ENCODE peak calls at places on chromosomes 4 and X, in ten cellular contexts. One of them, this sample, is unnamed.

GRCh38 chr4:1323635-1324442 is 23.2 kb upstream of the UVSSA start:
- DNase-seq in HepG2: no peak
- DNase-seq in fibroblast of mammary gland: peak; percentile 100
- DNase-seq in right lobe of liver: no peak
- DNase-seq in gastrocnemius medialis: no peak
- DNase-seq in Caco-2: no peak
- DNase-seq in adrenal gland: no peak
- DNase-seq in WTC11: no peak
- DNase-seq in coronary artery: no peak
- DNase-seq in CD8-positive, alpha-beta T cell: no peak
- DNase-seq in this sample: no peak

GRCh38 chr4:125243835-125244397 is 70.8 kb upstream of the FAT4 start:
- DNase-seq in HepG2: no peak
- DNase-seq in fibroblast of mammary gland: no peak
- DNase-seq in right lobe of liver: no peak
- DNase-seq in gastrocnemius medialis: no peak
- DNase-seq in Caco-2: no peak
- DNase-seq in adrenal gland: no peak
- DNase-seq in WTC11: no peak
- DNase-seq in coronary artery: no peak
- DNase-seq in CD8-positive, alpha-beta T cell: no peak
- DNase-seq in this sample: no peak

GRCh38 chr4:52635130-52635529 is 24.0 kb downstream of the USP46 start:
- DNase-seq in HepG2: no peak
- DNase-seq in fibroblast of mammary gland: no peak
- DNase-seq in right lobe of liver: peak; percentile 67
- DNase-seq in gastrocnemius medialis: no peak
- DNase-seq in Caco-2: no peak
- DNase-seq in adrenal gland: no peak
- DNase-seq in WTC11: no peak
- DNase-seq in coronary artery: no peak
- DNase-seq in CD8-positive, alpha-beta T cell: no peak
- DNase-seq in this sample: no peak

GRCh38 chr4:122772311-122772710 is 39.8 kb downstream of the BBS12 start:
- DNase-seq in HepG2: no peak
- DNase-seq in fibroblast of mammary gland: peak; percentile 58
- DNase-seq in right lobe of liver: no peak
- DNase-seq in gastrocnemius medialis: no peak
- DNase-seq in Caco-2: no peak
- DNase-seq in adrenal gland: no peak
- DNase-seq in WTC11: no peak
- DNase-seq in coronary artery: no peak
- DNase-seq in CD8-positive, alpha-beta T cell: no peak
- DNase-seq in this sample: no peak

GRCh38 chrX:155179343-155179997 is 36.8 kb upstream of the VBP1 start:
- DNase-seq in HepG2: no peak
- DNase-seq in fibroblast of mammary gland: no peak
- DNase-seq in right lobe of liver: no peak
- DNase-seq in gastrocnemius medialis: no peak
- DNase-seq in Caco-2: no peak
- DNase-seq in adrenal gland: no peak
- DNase-seq in WTC11: no peak
- DNase-seq in coronary artery: no peak
- DNase-seq in CD8-positive, alpha-beta T cell: no peak
- DNase-seq in this sample: no peak

GRCh38 chrX:71941145-71941544 is 30.5 kb downstream of the NHSL2 start:
- DNase-seq in HepG2: no peak
- DNase-seq in fibroblast of mammary gland: peak; percentile 61
- DNase-seq in right lobe of liver: no peak
- DNase-seq in gastrocnemius medialis: no peak
- DNase-seq in Caco-2: no peak
- DNase-seq in adrenal gland: no peak
- DNase-seq in WTC11: no peak
- DNase-seq in coronary artery: no peak
- DNase-seq in CD8-positive, alpha-beta T cell: no peak
- DNase-seq in this sample: no peak

GRCh38 chrX:9816094-9816700 is 30.0 kb downstream of the SHROOM2 start:
- DNase-seq in HepG2: no peak
- DNase-seq in fibroblast of mammary gland: no peak
- DNase-seq in right lobe of liver: no peak
- DNase-seq in gastrocnemius medialis: no peak
- DNase-seq in Caco-2: no peak
- DNase-seq in adrenal gland: no peak
- DNase-seq in WTC11: no peak
- DNase-seq in coronary artery: no peak
- DNase-seq in CD8-positive, alpha-beta T cell: no peak
- DNase-seq in this sample: no peak

GRCh38 chr4:10275696-10276095 is 159.1 kb upstream of the WDR1 start:
- DNase-seq in HepG2: no peak
- DNase-seq in fibroblast of mammary gland: no peak
- DNase-seq in right lobe of liver: no peak
- DNase-seq in gastrocnemius medialis: no peak
- DNase-seq in Caco-2: no peak
- DNase-seq in adrenal gland: no peak
- DNase-seq in WTC11: no peak
- DNase-seq in coronary artery: no peak
- DNase-seq in CD8-positive, alpha-beta T cell: no peak
- DNase-seq in this sample: no peak

GRCh38 chrX:9604111-9604907 is 139.5 kb downstream of the TBL1X start:
- DNase-seq in HepG2: no peak
- DNase-seq in fibroblast of mammary gland: peak; percentile 72
- DNase-seq in right lobe of liver: peak; percentile 80
- DNase-seq in gastrocnemius medialis: peak; percentile 22
- DNase-seq in Caco-2: no peak
- DNase-seq in adrenal gland: peak; percentile 37
- DNase-seq in WTC11: no peak
- DNase-seq in coronary artery: no peak
- DNase-seq in CD8-positive, alpha-beta T cell: no peak
- DNase-seq in this sample: peak; percentile 17

GRCh38 chrX:53287493-53288138 is 6.2 kb upstream of the IQSEC2 start:
- DNase-seq in HepG2: no peak
- DNase-seq in fibroblast of mammary gland: peak; percentile 77
- DNase-seq in right lobe of liver: peak; percentile 44
- DNase-seq in gastrocnemius medialis: peak; percentile 75
- DNase-seq in Caco-2: no peak
- DNase-seq in adrenal gland: peak; percentile 79
- DNase-seq in WTC11: no peak
- DNase-seq in coronary artery: no peak
- DNase-seq in CD8-positive, alpha-beta T cell: peak; percentile 9
- DNase-seq in this sample: peak; percentile 34

GRCh38 chr4:136865591-136865990 is 666.7 kb downstream of the PCDH18 start:
- DNase-seq in HepG2: no peak
- DNase-seq in fibroblast of mammary gland: no peak
- DNase-seq in right lobe of liver: no peak
- DNase-seq in gastrocnemius medialis: no peak
- DNase-seq in Caco-2: no peak
- DNase-seq in adrenal gland: no peak
- DNase-seq in WTC11: no peak
- DNase-seq in coronary artery: no peak
- DNase-seq in CD8-positive, alpha-beta T cell: no peak
- DNase-seq in this sample: no peak

GRCh38 chr4:18980516-18981233 is 959.1 kb upstream of the LCORL start:
- DNase-seq in HepG2: no peak
- DNase-seq in fibroblast of mammary gland: no peak
- DNase-seq in right lobe of liver: no peak
- DNase-seq in gastrocnemius medialis: no peak
- DNase-seq in Caco-2: no peak
- DNase-seq in adrenal gland: no peak
- DNase-seq in WTC11: no peak
- DNase-seq in coronary artery: no peak
- DNase-seq in CD8-positive, alpha-beta T cell: no peak
- DNase-seq in this sample: no peak

GRCh38 chrX:110219920-110220319 is 98.0 kb downstream of the AMMECR1 start:
- DNase-seq in HepG2: no peak
- DNase-seq in fibroblast of mammary gland: peak; percentile 77
- DNase-seq in right lobe of liver: no peak
- DNase-seq in gastrocnemius medialis: no peak
- DNase-seq in Caco-2: no peak
- DNase-seq in adrenal gland: no peak
- DNase-seq in WTC11: no peak
- DNase-seq in coronary artery: no peak
- DNase-seq in CD8-positive, alpha-beta T cell: no peak
- DNase-seq in this sample: no peak

GRCh38 chr4:183260491-183261151 is 59.5 kb downstream of the CLDN22 start:
- DNase-seq in HepG2: peak; percentile 85
- DNase-seq in fibroblast of mammary gland: no peak
- DNase-seq in right lobe of liver: peak; percentile 57
- DNase-seq in gastrocnemius medialis: no peak
- DNase-seq in Caco-2: peak; percentile 49
- DNase-seq in adrenal gland: no peak
- DNase-seq in WTC11: no peak
- DNase-seq in coronary artery: no peak
- DNase-seq in CD8-positive, alpha-beta T cell: no peak
- DNase-seq in this sample: no peak

GRCh38 chr4:153497988-153498967 is 32.1 kb downstream of the TMEM131L start:
- DNase-seq in HepG2: no peak
- DNase-seq in fibroblast of mammary gland: peak; percentile 73
- DNase-seq in right lobe of liver: no peak
- DNase-seq in gastrocnemius medialis: no peak
- DNase-seq in Caco-2: no peak
- DNase-seq in adrenal gland: no peak
- DNase-seq in WTC11: no peak
- DNase-seq in coronary artery: no peak
- DNase-seq in CD8-positive, alpha-beta T cell: no peak
- DNase-seq in this sample: no peak

GRCh38 chr4:13539047-13539720 is 5.1 kb downstream of the NKX3-2 start:
- DNase-seq in HepG2: no peak
- DNase-seq in fibroblast of mammary gland: no peak
- DNase-seq in right lobe of liver: no peak
- DNase-seq in gastrocnemius medialis: no peak
- DNase-seq in Caco-2: no peak
- DNase-seq in adrenal gland: no peak
- DNase-seq in WTC11: no peak
- DNase-seq in coronary artery: no peak
- DNase-seq in CD8-positive, alpha-beta T cell: no peak
- DNase-seq in this sample: no peak

GRCh38 chrX:154002215-154002719 is 17.4 kb downstream of the IRAK1 start:
- DNase-seq in HepG2: no peak
- DNase-seq in fibroblast of mammary gland: peak; percentile 80
- DNase-seq in right lobe of liver: no peak
- DNase-seq in gastrocnemius medialis: no peak
- DNase-seq in Caco-2: no peak
- DNase-seq in adrenal gland: peak; percentile 79
- DNase-seq in WTC11: no peak
- DNase-seq in coronary artery: no peak
- DNase-seq in CD8-positive, alpha-beta T cell: peak; percentile 31
- DNase-seq in this sample: no peak

GRCh38 chr4:139083533-139084424 is 68.2 kb downstream of the NOCT start:
- DNase-seq in HepG2: peak; percentile 89
- DNase-seq in fibroblast of mammary gland: peak; percentile 88
- DNase-seq in right lobe of liver: peak; percentile 93
- DNase-seq in gastrocnemius medialis: peak; percentile 81
- DNase-seq in Caco-2: peak; percentile 91
- DNase-seq in adrenal gland: peak; percentile 92
- DNase-seq in WTC11: peak; percentile 90
- DNase-seq in coronary artery: peak; percentile 93
- DNase-seq in CD8-positive, alpha-beta T cell: peak; percentile 75
- DNase-seq in this sample: peak; percentile 93
- TF ChIP-seq CTCF in HepG2: peak; percentile 49
- TF ChIP-seq CTCF in fibroblast of mammary gland: no peak
- TF ChIP-seq CTCF in right lobe of liver: peak; percentile 32
- TF ChIP-seq CTCF in gastrocnemius medialis: peak; percentile 56
- TF ChIP-seq CTCF in Caco-2: peak; percentile 21
- TF ChIP-seq CTCF in adrenal gland: peak; percentile 42
- TF ChIP-seq CTCF in WTC11: no peak
- TF ChIP-seq CTCF in coronary artery: peak; percentile 40
- TF ChIP-seq CTCF in CD8-positive, alpha-beta T cell: peak; percentile 18
- TF ChIP-seq CTCF in this sample: no peak

GRCh38 chrX:78125148-78125547 is 14.3 kb downstream of the TAF9B start:
- DNase-seq in HepG2: no peak
- DNase-seq in fibroblast of mammary gland: no peak
- DNase-seq in right lobe of liver: no peak
- DNase-seq in gastrocnemius medialis: no peak
- DNase-seq in Caco-2: no peak
- DNase-seq in adrenal gland: no peak
- DNase-seq in WTC11: no peak
- DNase-seq in coronary artery: no peak
- DNase-seq in CD8-positive, alpha-beta T cell: no peak
- DNase-seq in this sample: no peak
- TF ChIP-seq CTCF in HepG2: no peak
- TF ChIP-seq CTCF in fibroblast of mammary gland: no peak
- TF ChIP-seq CTCF in right lobe of liver: no peak
- TF ChIP-seq CTCF in gastrocnemius medialis: no peak
- TF ChIP-seq CTCF in Caco-2: no peak
- TF ChIP-seq CTCF in adrenal gland: no peak
- TF ChIP-seq CTCF in WTC11: no peak
- TF ChIP-seq CTCF in coronary artery: no peak
- TF ChIP-seq CTCF in CD8-positive, alpha-beta T cell: no peak
- TF ChIP-seq CTCF in this sample: no peak

GRCh38 chr4:71110499-71110898 is 117.0 kb downstream of the DCK start:
- DNase-seq in HepG2: no peak
- DNase-seq in fibroblast of mammary gland: no peak
- DNase-seq in right lobe of liver: no peak
- DNase-seq in gastrocnemius medialis: no peak
- DNase-seq in Caco-2: no peak
- DNase-seq in adrenal gland: no peak
- DNase-seq in WTC11: no peak
- DNase-seq in coronary artery: no peak
- DNase-seq in CD8-positive, alpha-beta T cell: no peak
- DNase-seq in this sample: no peak

GRCh38 chr4:71107732-71108131 is 114.3 kb downstream of the DCK start:
- DNase-seq in HepG2: no peak
- DNase-seq in fibroblast of mammary gland: no peak
- DNase-seq in right lobe of liver: no peak
- DNase-seq in gastrocnemius medialis: no peak
- DNase-seq in Caco-2: no peak
- DNase-seq in adrenal gland: no peak
- DNase-seq in WTC11: no peak
- DNase-seq in coronary artery: no peak
- DNase-seq in CD8-positive, alpha-beta T cell: no peak
- DNase-seq in this sample: no peak

DNA sequence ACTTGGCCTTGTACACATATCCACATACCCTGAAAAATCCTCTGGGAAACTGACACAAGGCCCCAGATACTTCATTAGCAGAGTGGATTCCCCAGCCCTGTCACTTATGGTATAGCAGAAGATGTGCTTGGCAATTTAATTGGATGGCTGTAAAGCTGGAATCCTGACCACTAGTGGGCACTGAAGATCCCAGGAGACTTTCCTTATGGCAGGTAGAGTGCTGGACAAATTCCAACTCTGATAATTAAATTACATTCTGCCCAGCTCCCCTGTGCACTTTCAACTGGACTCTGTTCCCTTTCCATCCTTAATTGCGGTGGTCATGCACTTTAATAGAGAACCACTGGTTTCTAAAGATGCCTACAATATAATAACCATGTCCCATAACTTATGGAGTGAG is 119.8 kb downstream of the DCK start:
- DNase-seq in HepG2: no peak
- DNase-seq in fibroblast of mammary gland: no peak
- DNase-seq in right lobe of liver: no peak
- DNase-seq in gastrocnemius medialis: no peak
- DNase-seq in Caco-2: peak; percentile 13
- DNase-seq in adrenal gland: no peak
- DNase-seq in WTC11: peak; percentile 16
- DNase-seq in coronary artery: no peak
- DNase-seq in CD8-positive, alpha-beta T cell: no peak
- DNase-seq in this sample: no peak
- TF ChIP-seq CTCF in HepG2: peak; percentile 40
- TF ChIP-seq CTCF in fibroblast of mammary gland: peak; percentile 21
- TF ChIP-seq CTCF in right lobe of liver: peak; percentile 19
- TF ChIP-seq CTCF in gastrocnemius medialis: no peak
- TF ChIP-seq CTCF in Caco-2: peak; percentile 17
- TF ChIP-seq CTCF in adrenal gland: no peak
- TF ChIP-seq CTCF in WTC11: peak; percentile 31
- TF ChIP-seq CTCF in coronary artery: no peak
- TF ChIP-seq CTCF in CD8-positive, alpha-beta T cell: no peak
- TF ChIP-seq CTCF in this sample: no peak

GRCh38 chrX:74383611-74384010 is 37.7 kb upstream of the SLC16A2 start:
- DNase-seq in HepG2: peak; percentile 13
- DNase-seq in fibroblast of mammary gland: peak; percentile 60
- DNase-seq in right lobe of liver: peak; percentile 46
- DNase-seq in gastrocnemius medialis: no peak
- DNase-seq in Caco-2: peak; percentile 33
- DNase-seq in adrenal gland: peak; percentile 60
- DNase-seq in WTC11: peak; percentile 32
- DNase-seq in coronary artery: no peak
- DNase-seq in CD8-positive, alpha-beta T cell: no peak
- DNase-seq in this sample: no peak
- TF ChIP-seq CTCF in HepG2: peak; percentile 69
- TF ChIP-seq CTCF in fibroblast of mammary gland: peak; percentile 70
- TF ChIP-seq CTCF in right lobe of liver: peak; percentile 53
- TF ChIP-seq CTCF in gastrocnemius medialis: no peak
- TF ChIP-seq CTCF in Caco-2: peak; percentile 56
- TF ChIP-seq CTCF in adrenal gland: peak; percentile 53
- TF ChIP-seq CTCF in WTC11: no peak
- TF ChIP-seq CTCF in coronary artery: no peak
- TF ChIP-seq CTCF in CD8-positive, alpha-beta T cell: no peak
- TF ChIP-seq CTCF in this sample: no peak